ENCODE peak calls at places on chromosomes 1 and 21, in seven cellular contexts. C is naive thymus-derived CD4-positive, alpha-beta T cell; A is CD8-positive, alpha-beta memory T cell; K is left ventricle myocardium inferior; D is right cardiac atrium; M is cardiac muscle cell; U is colonic mucosa. W is an unnamed sample. For H3K4me1, the result is how much of the 10 kb centered on the place peaks cover.

GRCh38 chr1:198201956-198202784 is 45.4 kb downstream of the NEK7 start:
- DNase-seq in C (no peak), K (no peak), A (no peak), D (no peak), U (no peak), M (no peak), W (no peak)

GRCh38 chr21:32475162-32475812 is 62.8 kb downstream of the EVA1C start:
- DNase-seq in C (no peak), U (no peak), M (peak), A (no peak), D (no peak), K (no peak), W (no peak)

GRCh38 chr1:157081717-157082116 is 17.9 kb downstream of the ETV3L start:
- DNase-seq in D (no peak), A (no peak), M (no peak), U (no peak), C (no peak), K (no peak), W (no peak)

GRCh38 chr1:212595787-212596714 is 12.5 kb upstream of the ATF3 start:
- DNase-seq in A (peak), C (peak), M (peak), D (no peak), K (no peak), U (peak), W (no peak)

GRCh38 chr1:86259390-86259789 is 102.8 kb upstream of the COL24A1 start:
- DNase-seq in A (no peak), D (no peak), C (no peak), U (no peak), K (no peak), M (peak), W (no peak)

GRCh38 chr21:43268086-43268803 is 99.4 kb downstream of the CRYAA start:
- DNase-seq in D (peak), C (no peak), K (peak), A (no peak), U (no peak), M (no peak), W (no peak)

GRCh38 chr1:147748687-147749350 is 11.6 kb downstream of the GJA5 start:
- DNase-seq in M (no peak), D (no peak), A (no peak), K (peak), U (no peak), C (no peak), W (no peak)

GRCh38 chr1:110440877-110441276 is 10.1 kb upstream of the PROK1 start:
- DNase-seq in A (no peak), M (peak), C (no peak), U (no peak), D (peak), K (no peak), W (no peak)

GRCh38 chr1:164440222-164440621 is 118.8 kb upstream of the PBX1 start:
- DNase-seq in D (peak), A (no peak), M (peak), C (no peak), U (no peak), K (peak), W (peak)

GRCh38 chr21:34176442-34176841 is 103.1 kb downstream of the MRPS6 start:
- DNase-seq in C (no peak), A (no peak), U (no peak), M (no peak), K (no peak), D (no peak), W (no peak)

GRCh38 chr1:205317311-205317917 is 4.1 kb downstream of the NUAK2 start:
- DNase-seq in K (peak), A (no peak), U (peak), C (no peak), D (peak), M (peak), W (peak)

GRCh38 chr1:48082271-48082925 is 85.2 kb upstream of the TRABD2B start:
- DNase-seq in U (no peak), C (no peak), K (no peak), A (no peak), M (no peak), D (no peak), W (no peak)

GRCh38 chr1:156840880-156841279 is 18.0 kb downstream of the INSRR start:
- DNase-seq in K (no peak), A (no peak), C (no peak), M (no peak), D (no peak), U (no peak), W (no peak)

GRCh38 chr1:11384170-11384554 is 94.8 kb upstream of the DISP3 start:
- DNase-seq in D (no peak), A (no peak), M (no peak), U (no peak), K (no peak), C (no peak), W (no peak)

GRCh38 chr1:36446261-36446660 is 4.0 kb downstream of the OSCP1 start:
- DNase-seq in U (no peak), M (no peak), C (no peak), D (no peak), A (no peak), K (no peak), W (no peak)

GRCh38 chr1:170790651-170791071 is 126.7 kb downstream of the PRRX1 start:
- DNase-seq in A (no peak), D (no peak), C (no peak), K (no peak), U (no peak), M (no peak), W (no peak)

GRCh38 chr1:78102082-78102481 is 56.3 kb downstream of the GIPC2 start:
- DNase-seq in D (no peak), C (no peak), A (no peak), U (no peak), M (peak), K (no peak), W (no peak)

GRCh38 chr1:13781907-13782633 is 82.1 kb downstream of the PRDM2 start:
- DNase-seq in U (no peak), D (no peak), K (no peak), C (no peak), A (no peak), M (peak), W (no peak)

GRCh38 chr1:237470712-237471310 is 419.9 kb downstream of the ZP4 start:
- DNase-seq in M (no peak), C (no peak), K (peak), A (no peak), D (peak), U (no peak), W (no peak)

GRCh38 chr1:202810615-202811295 is at the start of gene PCAT6:
- DNase-seq in A (peak), M (peak), K (peak), D (peak), U (peak), C (peak), W (peak)

GRCh38 chr1:52739699-52740467 is 13.6 kb downstream of the ZYG11B start:
- DNase-seq in C (no peak), K (no peak), M (no peak), A (no peak), D (no peak), U (no peak), W (no peak)

GRCh38 chr1:214515544-214516433 is 35.6 kb downstream of the PTPN14 start:
- DNase-seq in M (peak), U (no peak), A (no peak), D (no peak), C (no peak), K (no peak), W (no peak)

GRCh38 chr1:218872026-218872425 is 301.7 kb upstream of the LYPLAL1 start:
- DNase-seq in D (no peak), M (no peak), K (no peak), C (no peak), A (no peak), U (no peak), W (no peak)

GRCh38 chr1:151960780-151961513 is 32.7 kb downstream of the S100A10 start:
- DNase-seq in D (no peak), M (no peak), A (no peak), U (peak), C (no peak), K (no peak), W (no peak)

GRCh38 chr1:30275926-30276736 is 447.3 kb downstream of the MATN1 start:
- DNase-seq in U (peak), K (no peak), D (no peak), C (no peak), A (no peak), M (no peak), W (no peak)

GRCh38 chr1:178941849-178942248 is 71.0 kb upstream of the ANGPTL1 start:
- DNase-seq in D (no peak), K (no peak), A (no peak), C (no peak), U (no peak), M (no peak), W (no peak)

GRCh38 chr1:230281531-230281930 is 144.6 kb downstream of the PGBD5 start:
- DNase-seq in C (peak), K (no peak), M (no peak), A (no peak), D (no peak), U (no peak), W (peak)

GRCh38 chr1:198449727-198450433 is 90.6 kb downstream of the ATP6V1G3 start:
- DNase-seq in U (no peak), C (no peak), A (no peak), M (peak), D (no peak), K (no peak), W (no peak)

GRCh38 chr1:220700591-220701179 is 10.5 kb downstream of the C1orf115 start:
- DNase-seq in K (no peak), U (no peak), D (no peak), C (no peak), M (peak), A (no peak), W (peak)

GRCh38 chr1:7643445-7643844 is 127.7 kb upstream of the VAMP3 start:
- DNase-seq in D (no peak), C (no peak), M (no peak), U (no peak), A (no peak), K (no peak), W (peak)

GRCh38 chr21:46078984-46079356 is 18.9 kb upstream of the COL6A2 start:
- DNase-seq in U (no peak), D (peak), K (no peak), M (peak), C (no peak), A (no peak), W (no peak)
- H3K4me3 ChIP-seq in U (no peak), D (no peak), K (no peak), M (no peak), C (no peak), A (no peak), W (no peak)

GRCh38 chr1:61157420-61157987 is 75.1 kb downstream of the NFIA start:
- DNase-seq in D (no peak), U (no peak), M (peak), C (no peak), A (no peak), K (no peak), W (no peak)

GRCh38 chr1:61160526-61160925 is 78.2 kb downstream of the NFIA start:
- DNase-seq in U (no peak), D (no peak), K (no peak), M (peak), A (no peak), C (no peak), W (no peak)

GRCh38 chr1:61158592-61158991 is 76.2 kb downstream of the NFIA start:
- DNase-seq in A (no peak), M (no peak), U (no peak), D (no peak), K (no peak), C (no peak), W (no peak)

GRCh38 chr1:61152706-61153105 is 70.3 kb downstream of the NFIA start:
- DNase-seq in M (no peak), U (no peak), C (no peak), A (no peak), D (no peak), K (no peak), W (no peak)

GRCh38 chr1:61156576-61157239 is 74.3 kb downstream of the NFIA start:
- DNase-seq in U (no peak), D (no peak), C (no peak), A (no peak), K (no peak), M (no peak), W (no peak)
- H3K4me1 ChIP-seq in U (under half), D (under half), C (under half), A (under half), K (half or more), M (under half), W (under half)

DNA sequence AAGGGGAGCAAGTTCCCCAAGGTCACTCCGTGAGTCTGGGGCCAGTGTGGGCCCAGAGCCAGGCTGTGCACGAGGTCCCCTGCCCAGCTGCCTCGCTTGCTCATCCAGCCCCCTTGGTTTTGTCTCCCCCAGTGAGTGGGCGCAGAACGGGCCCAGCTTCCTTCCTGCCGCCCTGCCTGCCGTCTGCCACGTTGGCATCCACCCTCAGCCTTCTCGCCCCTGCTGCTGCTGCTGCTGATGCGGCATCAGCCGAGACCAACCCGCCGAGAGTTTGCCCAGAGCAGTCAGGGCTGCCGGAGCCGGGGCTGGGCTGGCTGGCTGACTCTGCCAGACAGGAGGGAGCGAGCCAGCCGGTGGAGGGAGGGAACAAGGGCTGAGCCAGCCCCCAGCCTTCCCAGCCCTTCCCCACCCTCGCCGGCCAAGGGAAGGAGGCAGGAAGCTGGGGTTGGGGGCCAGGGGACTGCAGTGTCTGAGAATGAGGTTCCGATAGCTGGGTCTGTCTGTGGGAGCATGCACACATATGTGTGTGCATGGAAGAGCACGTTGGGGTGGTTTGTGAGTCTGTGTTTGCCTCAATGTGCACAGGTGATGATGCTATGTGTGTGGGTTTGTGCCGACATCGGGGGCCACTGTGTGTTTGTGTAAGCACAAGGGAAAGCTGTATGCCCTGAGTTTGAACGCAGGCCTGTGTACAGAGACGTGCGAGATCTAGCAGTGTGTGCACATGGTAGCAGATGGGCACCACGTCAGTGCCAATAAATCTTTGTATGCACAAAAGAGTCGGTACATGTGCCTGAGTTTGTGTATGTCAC is 31.6 kb upstream of the WASF2 start:
- DNase-seq in K (peak), C (peak), A (peak), U (no peak), M (no peak), D (peak), W (no peak)
- H3K4me3 ChIP-seq in K (peak), C (peak), A (peak), U (no peak), M (no peak), D (no peak), W (no peak)

GRCh38 chr1:224565186-224565585 is 50.9 kb upstream of the CNIH3 start:
- DNase-seq in U (no peak), C (no peak), A (no peak), M (peak), D (no peak), K (no peak), W (no peak)

GRCh38 chr1:224559971-224560728 is 56.0 kb upstream of the CNIH3 start:
- DNase-seq in K (no peak), D (no peak), C (no peak), A (no peak), M (no peak), U (no peak), W (no peak)

GRCh38 chr1:224564491-224565084 is 51.5 kb upstream of the CNIH3 start:
- DNase-seq in K (no peak), U (no peak), M (no peak), C (no peak), A (no peak), D (no peak), W (no peak)

GRCh38 chr1:224565611-224566406 is 50.3 kb upstream of the CNIH3 start:
- DNase-seq in A (no peak), K (no peak), D (no peak), C (no peak), U (no peak), M (no peak), W (no peak)

GRCh38 chr1:224563666-224564065 is 52.5 kb upstream of the CNIH3 start:
- DNase-seq in K (no peak), A (no peak), M (no peak), D (no peak), U (no peak), C (no peak), W (no peak)
- H3K4me1 ChIP-seq in K (under half), A (under half), M (under half), D (under half), U (under half), C (under half), W (under half)

DNA sequence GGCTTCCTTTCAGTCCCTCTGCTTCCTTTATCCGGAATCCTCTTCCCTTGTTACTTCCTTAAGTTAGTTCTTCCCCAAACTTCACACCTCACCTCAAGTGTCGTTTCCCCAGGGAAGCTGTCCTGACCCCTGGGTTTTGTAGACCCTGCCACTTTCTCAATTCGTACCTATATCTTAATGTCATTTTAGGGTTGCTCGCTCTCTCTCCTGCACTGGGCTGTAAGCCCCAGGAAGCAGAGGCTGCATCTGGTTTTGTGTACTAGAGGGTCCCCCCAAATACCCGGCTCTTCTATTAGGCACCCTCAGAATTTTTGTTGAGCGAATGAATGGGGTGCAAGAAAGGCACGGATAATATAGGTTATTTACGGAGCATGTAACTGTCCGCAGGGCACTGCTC is 603 bp upstream of the OPRD1 start:
- DNase-seq in K (no peak), M (no peak), D (no peak), C (no peak), A (no peak), U (no peak), W (no peak)
- H3K4me3 ChIP-seq in K (no peak), M (no peak), D (no peak), C (no peak), A (no peak), U (no peak), W (no peak)

DNA sequence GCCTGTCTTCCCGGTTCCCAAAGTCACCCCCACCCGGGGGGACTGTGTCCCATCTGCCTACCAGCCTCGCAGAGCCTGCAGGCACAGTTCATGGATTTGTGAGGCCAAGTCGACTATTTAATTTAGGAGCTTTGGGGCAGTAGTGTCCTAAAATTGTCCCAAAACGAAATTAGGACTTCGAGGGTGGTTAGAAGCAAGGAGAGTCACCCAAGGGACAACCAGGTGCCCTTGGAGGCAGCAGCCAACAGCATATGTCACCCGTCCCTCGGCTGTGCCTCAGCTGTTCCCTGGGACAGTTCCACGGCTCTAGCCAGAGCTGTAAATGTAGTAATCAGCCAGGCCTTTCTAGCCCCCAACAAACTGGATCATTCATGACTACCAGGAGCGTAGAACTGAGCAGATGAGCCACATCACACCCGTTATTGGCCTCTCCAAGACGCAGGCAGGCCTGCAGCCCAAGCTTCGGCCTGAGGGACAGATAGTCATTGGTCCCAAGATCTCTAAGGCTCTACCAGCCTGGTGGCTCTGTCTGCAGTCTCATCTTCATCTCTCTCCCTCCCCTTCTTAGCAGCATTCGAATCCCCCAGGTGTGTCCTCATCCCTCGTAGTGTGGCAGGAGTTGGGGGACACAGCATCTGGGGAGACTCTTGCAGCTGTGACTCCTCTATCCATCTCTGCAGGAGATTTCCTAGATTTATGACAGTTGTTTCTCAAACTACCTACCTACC is 2.9 kb downstream of the PAX7 start:
- DNase-seq in M (no peak), U (no peak), K (no peak), D (no peak), A (no peak), C (no peak), W (no peak)
- H3K4me1 ChIP-seq in M (under half), U (under half), K (under half), D (under half), A (under half), C (under half), W (under half)

DNA sequence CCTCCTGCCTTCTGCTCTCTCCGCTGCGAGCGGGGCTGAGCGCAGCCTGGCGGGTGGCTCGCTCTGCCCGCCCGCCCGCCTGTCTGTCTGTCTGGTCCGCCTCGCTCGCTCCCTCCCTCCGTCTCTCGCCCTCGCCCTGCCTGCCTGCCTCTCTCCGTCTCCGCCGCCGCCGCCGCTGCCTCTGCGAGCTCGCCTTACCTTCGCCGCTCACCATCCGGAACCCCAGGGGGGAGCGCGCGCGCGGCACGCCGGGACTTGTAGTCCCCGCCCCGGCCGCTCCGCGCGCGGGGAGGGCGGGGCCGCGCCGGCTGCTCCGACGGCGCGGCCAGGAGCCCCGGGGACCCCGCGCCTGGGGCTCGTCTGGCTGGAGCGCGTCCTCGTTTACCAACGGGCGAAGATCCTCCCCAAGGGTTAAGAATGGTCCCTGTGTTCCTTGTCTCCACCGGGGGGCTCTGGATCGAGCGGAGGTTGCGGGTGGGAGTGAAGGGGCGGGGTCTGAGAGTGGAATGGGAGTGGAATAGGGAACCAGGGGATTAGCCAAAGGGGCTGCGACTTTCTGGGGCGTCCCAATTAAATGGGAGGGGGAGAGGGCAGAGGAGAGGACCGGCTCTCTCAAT is at the start of gene AHDC1:
- DNase-seq in U (peak), K (peak), A (peak), C (peak), M (peak), D (peak), W (peak)
- H3K4me3 ChIP-seq in U (peak), K (peak), A (peak), C (peak), M (peak), D (peak), W (peak)

GRCh38 chr21:38321568-38321967 is 64.8 kb downstream of the KCNJ15 start:
- DNase-seq in A (no peak), D (no peak), K (no peak), C (no peak), M (no peak), U (no peak), W (no peak)
- H3K4me1 ChIP-seq in A (under half), D (under half), K (under half), C (under half), M (under half), U (under half), W (under half)

GRCh38 chr1:16236091-16236494 is 890 bp downstream of the CPLANE2 start:
- DNase-seq in D (peak), M (peak), K (no peak), C (no peak), A (peak), U (peak), W (no peak)
- H3K4me3 ChIP-seq in D (peak), M (peak), K (peak), C (peak), A (peak), U (peak), W (no peak)

GRCh38 chr1:94270801-94271203 is 33.4 kb upstream of the ARHGAP29 start:
- DNase-seq in C (no peak), K (no peak), U (no peak), A (no peak), M (peak), D (no peak), W (no peak)
- H3K4me1 ChIP-seq in C (under half), K (under half), U (under half), A (under half), M (under half), D (under half), W (under half)